ENCODE peak calls at places on chromosomes 7 and 10, in eight cellular contexts. I, G, K, F, E, Y, N and O are unnamed samples.

GRCh38 chr7:139635521-139636240 is 112.2 kb downstream of the CLEC2L start:
- DNase-seq in I (no peak), G (no peak), K (peak), F (no peak), E (no peak), Y (no peak), N (no peak), O (no peak)

GRCh38 chr10:107576746-107577145 is 412.2 kb upstream of the SORCS1 start:
- DNase-seq in I (peak), G (no peak), K (no peak), F (no peak), E (no peak), Y (no peak), N (no peak), O (peak)

GRCh38 chr7:127973797-127974196 is 57.4 kb downstream of the LRRC4 start:
- DNase-seq in I (no peak), G (no peak), K (no peak), F (no peak), E (no peak), Y (no peak), N (no peak), O (no peak)

GRCh38 chr10:33937987-33938386 is 603.5 kb upstream of the NRP1 start:
- DNase-seq in I (no peak), G (no peak), K (no peak), F (no peak), E (no peak), Y (no peak), N (no peak), O (no peak)

GRCh38 chr7:66929170-66929569 is 8.1 kb downstream of the TMEM248 start:
- DNase-seq in I (no peak), G (no peak), K (no peak), F (no peak), E (no peak), Y (no peak), N (no peak), O (no peak)

GRCh38 chr10:97169911-97170693 is 15.7 kb downstream of the SLIT1 start:
- DNase-seq in I (peak), G (peak), K (no peak), F (no peak), E (peak), Y (peak), N (peak), O (peak)

GRCh38 chr10:124279298-124279697 is 139.4 kb downstream of the OAT start:
- DNase-seq in I (no peak), G (no peak), K (no peak), F (no peak), E (no peak), Y (no peak), N (no peak), O (no peak)

GRCh38 chr7:815284-816216 is 16.7 kb upstream of the SUN1 start:
- DNase-seq in I (peak), G (peak), K (no peak), F (peak), E (peak), Y (peak), N (peak), O (no peak)

GRCh38 chr10:99926925-99927718 is 82.6 kb downstream of the DNMBP start:
- DNase-seq in I (no peak), G (peak), K (no peak), F (no peak), E (peak), Y (peak), N (peak), O (no peak)

GRCh38 chr10:99658622-99659030 is 683 bp upstream of the ENTPD7 start:
- DNase-seq in I (peak), G (peak), K (no peak), F (peak), E (peak), Y (peak), N (peak), O (no peak)

GRCh38 chr10:108556176-108556575 is 1367.1 kb downstream of the XPNPEP1 start:
- DNase-seq in I (no peak), G (no peak), K (no peak), F (no peak), E (no peak), Y (no peak), N (no peak), O (no peak)

GRCh38 chr7:114243019-114243507 is 171.6 kb upstream of the FOXP2 start:
- DNase-seq in I (no peak), G (no peak), K (no peak), F (no peak), E (no peak), Y (no peak), N (no peak), O (no peak)

GRCh38 chr7:158907390-158907789 is 51.0 kb downstream of the DYNC2I1 start:
- DNase-seq in I (no peak), G (no peak), K (no peak), F (no peak), E (no peak), Y (no peak), N (no peak), O (no peak)

GRCh38 chr7:27203378-27203953 is 3.6 kb upstream of the HOXA13 start:
- DNase-seq in I (no peak), G (no peak), K (no peak), F (no peak), E (no peak), Y (no peak), N (peak), O (no peak)

GRCh38 chr7:103989785-103990775 is 622 bp upstream of the RELN start:
- DNase-seq in I (peak), G (no peak), K (no peak), F (no peak), E (no peak), Y (no peak), N (no peak), O (no peak)

GRCh38 chr7:15309891-15310290 is 251.9 kb downstream of the AGMO start:
- DNase-seq in I (no peak), G (no peak), K (no peak), F (no peak), E (no peak), Y (no peak), N (no peak), O (no peak)

GRCh38 chr10:27454837-27455236 is 49.3 kb upstream of the RAB18 start:
- DNase-seq in I (no peak), G (no peak), K (no peak), F (no peak), E (no peak), Y (no peak), N (no peak), O (no peak)

GRCh38 chr10:113221756-113222168 is 271.7 kb downstream of the TCF7L2 start:
- DNase-seq in I (peak), G (no peak), K (peak), F (no peak), E (peak), Y (no peak), N (no peak), O (no peak)

GRCh38 chr7:122067077-122067476 is 77.0 kb downstream of the AASS start:
- DNase-seq in I (no peak), G (no peak), K (no peak), F (no peak), E (no peak), Y (no peak), N (no peak), O (no peak)

GRCh38 chr7:27382307-27382706 is 139.7 kb downstream of the EVX1 start:
- DNase-seq in I (no peak), G (no peak), K (no peak), F (no peak), E (no peak), Y (no peak), N (no peak), O (no peak)

GRCh38 chr10:22245567-22245966 is 27.8 kb upstream of the EBLN1 start:
- DNase-seq in I (no peak), G (no peak), K (no peak), F (no peak), E (peak), Y (no peak), N (no peak), O (no peak)

GRCh38 chr10:58068809-58069208 is 198.9 kb downstream of the IPMK start:
- DNase-seq in I (no peak), G (no peak), K (no peak), F (no peak), E (no peak), Y (no peak), N (no peak), O (no peak)

GRCh38 chr7:24406053-24406561 is 122.1 kb downstream of the NPY start:
- DNase-seq in I (no peak), G (no peak), K (no peak), F (no peak), E (no peak), Y (no peak), N (no peak), O (no peak)

GRCh38 chr10:125928928-125929585 is 32.7 kb downstream of the FANK1 start:
- DNase-seq in I (peak), G (no peak), K (no peak), F (no peak), E (no peak), Y (no peak), N (no peak), O (no peak)

GRCh38 chr7:135789431-135789830 is 40.8 kb upstream of the FAM180A start:
- DNase-seq in I (no peak), G (no peak), K (no peak), F (no peak), E (no peak), Y (no peak), N (no peak), O (no peak)

GRCh38 chr10:49177391-49178355 is 10.5 kb downstream of the TMEM273 start:
- DNase-seq in I (no peak), G (peak), K (no peak), F (peak), E (peak), Y (no peak), N (peak), O (no peak)

GRCh38 chr10:7593905-7594304 is 72.9 kb downstream of the ITIH5 start:
- DNase-seq in I (no peak), G (no peak), K (no peak), F (no peak), E (no peak), Y (no peak), N (no peak), O (no peak)

GRCh38 chr7:74427974-74428373 is 25.7 kb upstream of the GTF2IRD1 start:
- DNase-seq in I (no peak), G (no peak), K (no peak), F (no peak), E (no peak), Y (no peak), N (no peak), O (no peak)

GRCh38 chr10:4686644-4686996 is 139.4 kb upstream of the AKR1E2 start:
- DNase-seq in I (no peak), G (no peak), K (no peak), F (no peak), E (peak), Y (no peak), N (no peak), O (no peak)

GRCh38 chr10:86642499-86642898 is 11.8 kb upstream of the OPN4 start:
- DNase-seq in I (no peak), G (no peak), K (no peak), F (no peak), E (peak), Y (peak), N (no peak), O (no peak)

GRCh38 chr10:57706576-57707299 is 561.0 kb downstream of the IPMK start:
- DNase-seq in I (no peak), G (no peak), K (no peak), F (no peak), E (no peak), Y (no peak), N (no peak), O (no peak)

GRCh38 chr10:43056568-43057011 is 20.3 kb upstream of the RET start:
- DNase-seq in I (no peak), G (no peak), K (no peak), F (peak), E (no peak), Y (no peak), N (no peak), O (no peak)

GRCh38 chr7:143240323-143241168 is 18.7 kb downstream of the TAS2R40 start:
- DNase-seq in I (peak), G (peak), K (peak), F (peak), E (peak), Y (peak), N (peak), O (peak)

GRCh38 chr10:63757067-63757466 is 235.9 kb downstream of the REEP3 start:
- DNase-seq in I (no peak), G (no peak), K (no peak), F (no peak), E (no peak), Y (no peak), N (no peak), O (no peak)

GRCh38 chr10:77582710-77583115 is 54.9 kb downstream of the KCNMA1 start:
- DNase-seq in I (no peak), G (no peak), K (peak), F (peak), E (peak), Y (no peak), N (no peak), O (no peak)

GRCh38 chr7:108358553-108358952 is 97.7 kb downstream of the NRCAM start:
- DNase-seq in I (no peak), G (no peak), K (no peak), F (no peak), E (peak), Y (no peak), N (no peak), O (no peak)

GRCh38 chr10:19656420-19657042 is 159.7 kb upstream of the PLXDC2 start:
- DNase-seq in I (no peak), G (no peak), K (no peak), F (no peak), E (no peak), Y (no peak), N (no peak), O (no peak)

GRCh38 chr7:139828880-139829653 is at the start of gene TBXAS1:
- DNase-seq in I (peak), G (peak), K (no peak), F (peak), E (peak), Y (peak), N (peak), O (peak)

GRCh38 chr7:41711283-41712064 is 8.6 kb upstream of the INHBA start:
- DNase-seq in I (peak), G (peak), K (peak), F (no peak), E (peak), Y (no peak), N (peak), O (no peak)
- H3K4me3 ChIP-seq in I (no peak), G (no peak), K (no peak), F (no peak), E (no peak), Y (no peak), N (no peak), O (no peak)

GRCh38 chr10:110876788-110877187 is 5.1 kb downstream of the PDCD4 start:
- DNase-seq in I (no peak), G (no peak), K (no peak), F (no peak), E (no peak), Y (no peak), N (no peak), O (no peak)
- TF ChIP-seq CTCF in I (no peak), G (no peak), K (no peak), F (no peak), E (no peak), Y (no peak), N (no peak), O (no peak)

GRCh38 chr7:151459726-151460473 is 20.0 kb upstream of the CRYGN start:
- DNase-seq in I (peak), G (peak), K (no peak), F (peak), E (peak), Y (peak), N (peak), O (peak)
- H3K4me3 ChIP-seq in I (no peak), G (no peak), K (no peak), F (no peak), E (peak), Y (no peak), N (no peak), O (peak)

DNA sequence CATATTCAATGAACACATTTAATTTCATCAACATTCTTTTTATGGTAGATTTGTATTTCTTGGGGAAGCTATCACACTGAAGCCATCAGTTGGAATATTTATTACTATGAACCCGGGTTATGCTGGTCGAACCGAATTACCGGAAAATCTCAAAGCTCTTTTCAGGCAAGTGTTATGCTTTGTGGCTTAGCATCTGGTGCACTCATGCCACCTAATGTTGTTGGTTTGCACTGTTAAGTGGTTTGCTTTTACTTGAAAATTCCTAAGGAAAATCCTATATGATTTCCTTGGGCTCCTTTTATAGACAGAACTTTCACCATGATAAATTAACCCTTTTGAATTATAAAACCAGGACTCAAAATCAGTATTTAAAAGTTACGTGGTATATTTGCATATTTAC is 147.9 kb downstream of the DNAH11 start:
- DNase-seq in I (no peak), G (no peak), K (no peak), F (no peak), E (peak), Y (no peak), N (no peak), O (no peak)
- TF ChIP-seq CTCF in I (no peak), G (no peak), K (peak), F (no peak), E (peak), Y (no peak), N (no peak), O (peak)

GRCh38 chr10:120606051-120606764 is 149.2 kb downstream of the PLPP4 start:
- DNase-seq in I (no peak), G (no peak), K (no peak), F (no peak), E (no peak), Y (no peak), N (no peak), O (no peak)
- H3K4me3 ChIP-seq in I (no peak), G (no peak), K (no peak), F (no peak), E (no peak), Y (no peak), N (no peak), O (no peak)

GRCh38 chr10:67884313-67884841 is at the start of gene SIRT1:
- DNase-seq in I (peak), G (peak), K (peak), F (peak), E (peak), Y (peak), N (peak), O (peak)
- TF ChIP-seq CTCF in I (no peak), G (no peak), K (no peak), F (no peak), E (peak), Y (no peak), N (no peak), O (peak)

GRCh38 chr7:29328811-29329210 is 134.2 kb downstream of the CHN2 start:
- DNase-seq in I (no peak), G (no peak), K (no peak), F (no peak), E (no peak), Y (no peak), N (no peak), O (no peak)
- H3K4me3 ChIP-seq in I (no peak), G (no peak), K (no peak), F (no peak), E (no peak), Y (no peak), N (no peak), O (no peak)

GRCh38 chr10:30068482-30069223 is 9.3 kb upstream of the JCAD start:
- DNase-seq in I (no peak), G (no peak), K (no peak), F (no peak), E (no peak), Y (no peak), N (no peak), O (no peak)

GRCh38 chr10:30073045-30073766 is 13.8 kb upstream of the JCAD start:
- DNase-seq in I (no peak), G (no peak), K (no peak), F (no peak), E (no peak), Y (no peak), N (no peak), O (no peak)

GRCh38 chr10:30072068-30072467 is 12.7 kb upstream of the JCAD start:
- DNase-seq in I (no peak), G (no peak), K (no peak), F (no peak), E (no peak), Y (no peak), N (no peak), O (no peak)

GRCh38 chr10:30073767-30074060 is 14.3 kb upstream of the JCAD start:
- DNase-seq in I (no peak), G (no peak), K (no peak), F (no peak), E (no peak), Y (no peak), N (no peak), O (no peak)

DNA sequence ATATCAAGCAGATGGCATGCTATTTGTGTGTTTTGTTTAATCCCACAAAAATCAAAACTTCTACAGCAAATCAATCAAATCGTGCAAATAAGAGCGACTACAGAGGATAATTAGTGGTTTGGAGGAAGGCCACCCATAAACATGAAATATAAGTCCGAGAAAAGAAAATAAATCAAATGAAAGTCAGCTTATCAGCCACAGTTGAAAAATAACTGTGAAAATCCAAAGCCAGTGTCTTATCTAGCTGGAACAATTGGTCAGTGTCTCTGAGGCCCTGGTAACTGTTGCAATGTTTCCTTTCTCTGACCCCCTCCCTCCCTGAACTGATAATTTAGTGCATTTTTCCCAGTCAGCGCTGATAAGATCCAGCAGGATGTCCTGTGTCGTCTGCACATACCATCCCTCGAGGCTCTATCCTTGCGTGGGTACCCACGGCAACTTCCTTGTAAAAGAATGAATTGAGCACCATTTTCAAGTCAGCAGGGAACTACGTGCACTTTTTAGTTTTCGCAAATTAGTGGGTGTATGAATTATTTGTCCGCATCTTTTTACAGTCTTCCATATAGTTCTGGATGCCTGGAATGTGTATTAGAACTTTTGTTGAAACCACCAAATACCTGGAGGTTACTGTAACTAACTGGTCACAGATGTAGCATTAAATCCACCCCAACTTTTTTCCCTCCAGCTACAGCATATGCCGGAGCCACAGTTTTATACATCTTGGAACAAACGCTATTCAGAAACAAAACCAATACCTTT is 10.8 kb upstream of the JCAD start:
- DNase-seq in I (no peak), G (no peak), K (no peak), F (no peak), E (no peak), Y (no peak), N (no peak), O (no peak)
- TF ChIP-seq CTCF in I (no peak), G (no peak), K (no peak), F (no peak), E (no peak), Y (no peak), N (no peak), O (no peak)